ENCODE peak calls at places on chromosomes 6 and 20, in seven cellular contexts. M is esophagus squamous epithelium, L is cardiac muscle cell, I is uterus, W is upper lobe of right lung, K is breast epithelium, Y is suprapubic skin. T is an unnamed sample. For H3K4me1, the result is how much of the 10 kb centered on the place peaks cover.

GRCh38 chr20:434661-435419 is 26.7 kb downstream of the RBCK1 start:
- DNase-seq in L (no peak), K (no peak), I (no peak), W (no peak), M (no peak), Y (no peak), T (no peak)

GRCh38 chr6:116932496-116932895 is 55.5 kb downstream of the RFX6 start:
- DNase-seq in W (no peak), L (no peak), K (no peak), M (no peak), I (no peak), Y (no peak), T (no peak)

GRCh38 chr20:43409041-43409913 is 48.4 kb upstream of the SRSF6 start:
- DNase-seq in L (peak), Y (no peak), I (no peak), W (no peak), K (no peak), M (no peak), T (no peak)

GRCh38 chr20:3209946-3210317 is 634 bp downstream of the ITPA start:
- DNase-seq in Y (no peak), L (no peak), I (no peak), W (no peak), M (no peak), K (no peak), T (no peak)

GRCh38 chr6:89180971-89181370 is 35.1 kb downstream of the PM20D2 start:
- DNase-seq in W (no peak), M (no peak), K (no peak), L (no peak), I (no peak), Y (no peak), T (no peak)

GRCh38 chr6:162053084-162053483 is 674.5 kb downstream of the PRKN start:
- DNase-seq in I (no peak), W (no peak), K (no peak), L (no peak), M (no peak), Y (no peak), T (no peak)

GRCh38 chr20:19661717-19662637 is 96.1 kb upstream of the RIN2 start:
- DNase-seq in L (peak), M (no peak), I (peak), W (no peak), K (peak), Y (no peak), T (peak)

GRCh38 chr6:55665224-55665587 is 86.2 kb upstream of the HMGCLL1 start:
- DNase-seq in W (no peak), L (no peak), K (no peak), Y (no peak), I (no peak), M (no peak), T (no peak)

GRCh38 chr20:23832775-23833508 is 6.4 kb upstream of the CST2 start:
- DNase-seq in Y (no peak), M (no peak), W (no peak), I (no peak), L (no peak), K (no peak), T (no peak)

GRCh38 chr6:158561938-158562337 is 2.0 kb downstream of the TMEM181 start:
- DNase-seq in K (peak), W (no peak), Y (no peak), L (no peak), M (no peak), I (no peak), T (peak)
- H3K4me1 ChIP-seq in K (under half), W (under half), Y (under half), L (under half), M (under half), I (under half), T (under half)

GRCh38 chr6:52550014-52550575 is 26.8 kb downstream of the TRAM2 start:
- DNase-seq in L (no peak), Y (no peak), W (no peak), M (no peak), K (no peak), I (no peak), T (no peak)

GRCh38 chr6:52552278-52552643 is 24.6 kb downstream of the TRAM2 start:
- DNase-seq in K (no peak), Y (no peak), M (no peak), I (no peak), W (no peak), L (no peak), T (no peak)

GRCh38 chr6:52553719-52554118 is 23.1 kb downstream of the TRAM2 start:
- DNase-seq in M (no peak), I (no peak), L (no peak), K (no peak), Y (no peak), W (no peak), T (no peak)

GRCh38 chr6:52553158-52553557 is 23.7 kb downstream of the TRAM2 start:
- DNase-seq in I (no peak), K (no peak), L (no peak), M (no peak), Y (no peak), W (no peak), T (no peak)

GRCh38 chr6:52551483-52552277 is 25.2 kb downstream of the TRAM2 start:
- DNase-seq in W (peak), Y (no peak), L (peak), K (peak), M (no peak), I (peak), T (no peak)
- TF ChIP-seq CTCF in W (no peak), Y (no peak), L (peak), K (no peak), M (no peak), I (no peak), T (no peak)

GRCh38 chr20:49578436-49578835 is 10.5 kb upstream of the PTGIS start:
- DNase-seq in Y (no peak), M (no peak), I (peak), W (peak), L (no peak), K (no peak), T (no peak)
- H3K4me1 ChIP-seq in Y (under half), M (under half), I (under half), W (under half), L (under half), K (under half), T (under half)

DNA sequence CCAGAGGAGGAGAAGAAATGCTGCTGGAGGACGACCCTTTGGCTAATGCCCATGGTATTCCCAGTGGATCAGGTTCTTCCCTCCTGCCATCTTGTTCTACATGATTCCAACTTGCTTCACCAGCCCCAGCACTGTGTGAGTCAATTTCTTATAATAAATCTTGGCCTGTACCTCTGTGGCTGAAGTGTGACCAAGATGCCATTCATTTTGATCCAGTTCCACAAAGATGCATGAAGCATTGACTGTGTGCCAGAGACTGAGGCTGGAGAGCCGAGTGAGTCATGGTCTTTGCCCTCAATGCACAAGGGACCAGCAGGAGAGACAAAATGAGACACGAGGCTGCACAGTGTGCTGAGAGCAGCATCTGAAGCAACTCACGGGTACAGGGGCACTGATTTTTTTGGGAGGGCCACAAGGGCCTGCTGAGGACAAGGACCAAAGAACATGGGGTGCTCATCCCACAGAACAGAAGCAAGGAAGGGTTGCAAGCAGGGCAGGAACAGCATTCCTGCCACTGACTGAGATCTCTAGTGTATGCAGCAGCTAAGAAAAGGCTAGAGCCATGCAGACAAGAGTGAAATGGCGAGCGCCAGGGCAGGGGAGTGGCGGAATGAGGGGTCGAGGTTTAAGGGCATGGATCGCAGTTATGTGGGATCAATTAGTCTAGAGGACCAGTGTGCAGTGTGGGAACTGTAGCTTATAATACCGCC is 207.0 kb downstream of the THBS2 start:
- DNase-seq in Y (no peak), L (no peak), M (no peak), K (no peak), I (no peak), W (peak), T (peak)
- TF ChIP-seq CTCF in Y (no peak), L (no peak), M (no peak), K (no peak), I (no peak), W (no peak), T (no peak)

GRCh38 chr20:62356948-62357667 is 10.0 kb downstream of the LAMA5 start:
- DNase-seq in L (no peak), Y (no peak), W (no peak), I (peak), K (no peak), M (no peak), T (peak)
- H3K4me1 ChIP-seq in L (under half), Y (half or more), W (half or more), I (under half), K (half or more), M (half or more), T (half or more)

GRCh38 chr6:6224933-6225486 is 95.5 kb downstream of the F13A1 start:
- DNase-seq in L (no peak), W (no peak), I (no peak), M (no peak), K (no peak), Y (no peak), T (no peak)
- TF ChIP-seq CTCF in L (no peak), W (no peak), I (no peak), M (no peak), K (no peak), Y (no peak), T (no peak)

GRCh38 chr6:33416386-33417126 is 1.4 kb downstream of the CUTA start:
- DNase-seq in W (no peak), K (no peak), Y (no peak), M (no peak), L (no peak), I (no peak), T (no peak)

GRCh38 chr6:33419580-33420492 is at the start of gene SYNGAP1:
- DNase-seq in K (no peak), I (peak), M (no peak), Y (no peak), W (no peak), L (peak), T (peak)

GRCh38 chr6:33417127-33417902 is 592 bp downstream of the CUTA start:
- DNase-seq in L (peak), Y (no peak), K (no peak), M (no peak), I (no peak), W (no peak), T (peak)

GRCh38 chr6:33418690-33419291 is 884 bp upstream of the CUTA start:
- DNase-seq in M (no peak), I (peak), Y (no peak), W (no peak), K (no peak), L (no peak), T (no peak)

DNA sequence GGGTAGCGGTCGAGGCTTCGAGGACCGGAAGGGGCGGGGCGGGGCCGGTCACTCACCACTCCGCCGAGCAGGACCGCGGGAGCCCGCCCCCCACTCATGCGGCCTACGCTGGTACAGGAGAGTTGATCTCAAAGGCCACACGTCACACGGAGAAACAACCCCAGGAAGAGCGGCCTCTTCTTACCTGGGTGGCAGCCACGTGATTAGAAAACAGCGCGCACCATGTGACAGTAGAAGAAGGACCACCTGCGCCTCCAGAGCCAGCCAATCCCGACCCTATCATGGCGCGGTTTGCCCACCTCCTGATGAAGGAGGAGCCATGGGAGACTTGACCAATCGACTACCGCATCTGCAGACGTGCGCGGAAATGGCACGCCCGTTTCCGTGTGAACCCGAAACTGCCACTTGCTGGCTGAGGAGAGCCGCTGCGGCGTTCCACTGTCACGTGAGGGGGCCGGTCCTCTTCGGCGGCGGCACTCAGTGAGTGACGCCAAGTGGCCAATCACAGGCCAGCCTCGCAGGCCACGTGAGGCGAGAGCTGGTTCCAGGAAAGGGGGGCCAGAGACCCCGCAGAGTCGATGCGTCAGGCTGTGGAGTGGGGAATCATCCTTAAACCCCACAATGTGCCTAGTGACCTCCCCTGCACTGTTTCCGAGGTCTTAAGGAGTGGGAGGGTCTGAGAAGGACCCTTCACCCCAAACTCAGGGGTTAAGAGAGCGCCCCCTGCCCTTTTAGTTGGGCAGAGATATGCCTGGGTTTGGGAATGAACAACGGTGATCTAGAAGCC is at the start of gene CUTA:
- DNase-seq in Y (peak), M (peak), K (peak), I (peak), W (peak), L (peak), T (peak)
- H3K4me1 ChIP-seq in Y (half or more), M (under half), K (under half), I (under half), W (under half), L (under half), T (under half)

DNA sequence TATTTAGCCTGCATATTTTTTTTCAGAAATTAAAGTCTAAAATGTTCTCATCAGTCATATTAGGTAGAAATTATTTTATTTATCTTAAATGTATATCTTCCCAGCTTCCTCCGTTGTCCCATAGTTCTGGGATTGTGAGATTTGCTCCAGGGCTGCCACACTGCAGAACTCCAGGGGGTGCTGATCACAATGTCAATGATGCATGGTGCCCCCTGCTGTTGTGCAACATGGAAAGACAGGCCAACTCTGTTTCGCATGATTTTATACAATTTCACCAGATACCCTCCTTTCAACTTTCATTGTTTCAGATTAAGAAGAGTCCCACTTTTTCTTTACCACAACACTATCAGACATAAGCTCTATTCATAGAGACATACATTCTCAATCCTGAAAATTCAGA is 35.9 kb downstream of the ID4 start:
- DNase-seq in I (no peak), W (no peak), Y (no peak), K (no peak), L (no peak), M (no peak), T (no peak)
- TF ChIP-seq CTCF in I (no peak), W (no peak), Y (no peak), K (no peak), L (peak), M (no peak), T (no peak)

GRCh38 chr6:84769247-84769646 is 4.8 kb upstream of the TBX18 start:
- DNase-seq in Y (no peak), W (no peak), M (no peak), I (no peak), K (no peak), L (no peak), T (no peak)
- H3K4me1 ChIP-seq in Y (under half), W (under half), M (under half), I (under half), K (under half), L (under half), T (under half)

T was measured in kidney.